ENCODE peak calls at places on chromosomes 4 and X, in four cellular contexts. One of them, this sample, is unnamed.

GRCh38 chr4:55321707-55322264 is 24.3 kb upstream of the SRD5A3 start:
- DNase-seq in heart left ventricle: peak; percentile 73
- DNase-seq in A172: peak; percentile 66
- DNase-seq in germinal center: no peak
- DNase-seq in this sample: peak; percentile 83

GRCh38 chrX:10754445-10754844 is 134.1 kb upstream of the MID1 start:
- DNase-seq in heart left ventricle: no peak
- DNase-seq in germinal center: no peak
- DNase-seq in A172: no peak
- DNase-seq in this sample: no peak

GRCh38 chr4:19429684-19430083 is 822.0 kb upstream of the SLIT2 start:
- DNase-seq in heart left ventricle: no peak
- DNase-seq in germinal center: no peak
- DNase-seq in A172: no peak
- DNase-seq in this sample: no peak

GRCh38 chr4:148441624-148441985 is 609 bp downstream of the NR3C2 start:
- DNase-seq in germinal center: no peak
- DNase-seq in heart left ventricle: no peak
- DNase-seq in A172: no peak
- DNase-seq in this sample: no peak

GRCh38 chrX:129833153-129834004 is 10.3 kb downstream of the ZDHHC9 start:
- DNase-seq in germinal center: no peak
- DNase-seq in A172: no peak
- DNase-seq in heart left ventricle: no peak
- DNase-seq in this sample: no peak

GRCh38 chr4:168717852-168718251 is 221.0 kb downstream of the PALLD start:
- DNase-seq in A172: no peak
- DNase-seq in germinal center: no peak
- DNase-seq in heart left ventricle: no peak
- DNase-seq in this sample: peak; percentile 34

GRCh38 chrX:46653482-46653881 is 79.9 kb downstream of the CHST7 start:
- DNase-seq in germinal center: no peak
- DNase-seq in A172: peak; percentile 5
- DNase-seq in heart left ventricle: no peak
- DNase-seq in this sample: no peak

GRCh38 chr4:4781936-4782754 is 77.3 kb upstream of the MSX1 start:
- DNase-seq in heart left ventricle: no peak
- DNase-seq in germinal center: no peak
- DNase-seq in A172: no peak
- DNase-seq in this sample: no peak

GRCh38 chrX:48826876-48827653 is 752 bp downstream of the ERAS start:
- DNase-seq in A172: no peak
- DNase-seq in heart left ventricle: no peak
- DNase-seq in germinal center: no peak
- DNase-seq in this sample: no peak

GRCh38 chr4:7518871-7519637 is 84.3 kb upstream of the PSAPL1 start:
- DNase-seq in heart left ventricle: peak; percentile 69
- DNase-seq in A172: no peak
- DNase-seq in germinal center: no peak
- DNase-seq in this sample: peak; percentile 44

GRCh38 chr4:82560853-82561744 is 689 bp downstream of the TMEM150C start:
- DNase-seq in germinal center: peak; percentile 8
- DNase-seq in A172: no peak
- DNase-seq in heart left ventricle: peak; percentile 10
- DNase-seq in this sample: no peak

GRCh38 chr4:155802573-155802972 is 43.8 kb downstream of the GUCY1B1 start:
- DNase-seq in germinal center: no peak
- DNase-seq in heart left ventricle: no peak
- DNase-seq in A172: no peak
- DNase-seq in this sample: no peak

GRCh38 chr4:113080050-113080449 is 30.6 kb downstream of the ANK2 start:
- DNase-seq in A172: peak; percentile 10
- DNase-seq in germinal center: no peak
- DNase-seq in heart left ventricle: no peak
- DNase-seq in this sample: no peak

GRCh38 chr4:112182604-112183003 is 37.4 kb downstream of the FAM241A start:
- DNase-seq in A172: no peak
- DNase-seq in heart left ventricle: no peak
- DNase-seq in germinal center: no peak
- DNase-seq in this sample: no peak

GRCh38 chr4:88609387-88609786 is 17.1 kb downstream of the HERC3 start:
- DNase-seq in heart left ventricle: no peak
- DNase-seq in A172: no peak
- DNase-seq in germinal center: no peak
- DNase-seq in this sample: no peak

GRCh38 chr4:52408037-52408436 is 251.1 kb downstream of the USP46 start:
- DNase-seq in A172: no peak
- DNase-seq in heart left ventricle: no peak
- DNase-seq in germinal center: no peak
- DNase-seq in this sample: no peak

GRCh38 chr4:35511851-35512250 is 732.5 kb downstream of the ARAP2 start:
- DNase-seq in heart left ventricle: no peak
- DNase-seq in A172: no peak
- DNase-seq in germinal center: no peak
- DNase-seq in this sample: no peak

GRCh38 chr4:138162259-138162658 is 79.9 kb downstream of the SLC7A11 start:
- DNase-seq in germinal center: no peak
- DNase-seq in A172: no peak
- DNase-seq in heart left ventricle: no peak
- DNase-seq in this sample: no peak

GRCh38 chr4:119781044-119781443 is 152.4 kb upstream of the PDE5A start:
- DNase-seq in heart left ventricle: no peak
- DNase-seq in germinal center: no peak
- DNase-seq in A172: no peak
- DNase-seq in this sample: no peak

This sample was measured in left cardiac atrium.